ENCODE peak calls at places on chromosomes 7 and 10, in four cellular contexts. A is testis, Y is colonic mucosa, D is psoas muscle. J is an unnamed sample.

GRCh38 chr10:110413903-110414562 is 83.7 kb upstream of the DUSP5 start:
- DNase-seq in A (no peak), Y (no peak), D (no peak), J (no peak)

GRCh38 chr10:31004611-31005193 is 27.0 kb downstream of the ZNF438 start:
- DNase-seq in A (no peak), Y (no peak), D (no peak), J (no peak)

GRCh38 chr10:46232666-46233065 is 54.1 kb upstream of the ANTXRL start:
- DNase-seq in A (no peak), Y (peak), D (no peak), J (no peak)

GRCh38 chr10:104614245-104614831 is 26.8 kb upstream of the SORCS3 start:
- DNase-seq in A (peak), Y (peak), D (no peak), J (no peak)

GRCh38 chr10:114208351-114208750 is 29.2 kb downstream of the TDRD1 start:
- DNase-seq in A (no peak), Y (no peak), D (no peak), J (no peak)

GRCh38 chr10:70890917-70891431 is 2.6 kb upstream of the PCBD1 start:
- DNase-seq in A (peak), Y (peak), D (peak), J (no peak)

GRCh38 chr7:18577096-18577771 is 81.7 kb downstream of the HDAC9 start:
- DNase-seq in A (no peak), Y (no peak), D (no peak), J (no peak)

GRCh38 chr7:13987395-13987794 is 2.1 kb downstream of the ETV1 start:
- DNase-seq in A (no peak), Y (no peak), D (no peak), J (no peak)

GRCh38 chr10:126972622-126973414 is 67.6 kb downstream of the DOCK1 start:
- DNase-seq in A (no peak), Y (no peak), D (no peak), J (no peak)

GRCh38 chr10:86155034-86155656 is 211.4 kb downstream of the GRID1 start:
- DNase-seq in A (no peak), Y (no peak), D (no peak), J (no peak)

GRCh38 chr10:107013258-107014001 is 151.1 kb downstream of the SORCS1 start:
- DNase-seq in A (no peak), Y (no peak), D (no peak), J (no peak)
- H3K27ac ChIP-seq in A (no peak), Y (no peak), D (no peak), J (no peak)

GRCh38 chr7:727806-728460 is 852 bp upstream of the PRKAR1B start:
- DNase-seq in A (no peak), Y (peak), D (no peak), J (no peak)

GRCh38 chr7:729154-730000 is 2.3 kb upstream of the PRKAR1B start:
- DNase-seq in A (no peak), Y (no peak), D (no peak), J (no peak)

GRCh38 chr7:726854-727103 is 280 bp downstream of the DNAAF5 start:
- DNase-seq in A (peak), Y (no peak), D (no peak), J (no peak)

GRCh38 chr7:727104-727805 is at the start of gene PRKAR1B:
- DNase-seq in A (peak), Y (peak), D (no peak), J (peak)

GRCh38 chr7:728602-729001 is 1.5 kb upstream of the PRKAR1B start:
- DNase-seq in A (no peak), Y (peak), D (no peak), J (no peak)
- TF ChIP-seq CTCF in A (no peak), Y (no peak), D (no peak), J (no peak)

GRCh38 chr10:123608047-123608446 is 58.1 kb upstream of the GPR26 start:
- DNase-seq in A (no peak), Y (no peak), D (no peak), J (no peak)

GRCh38 chr10:123611243-123611642 is 54.9 kb upstream of the GPR26 start:
- DNase-seq in A (no peak), Y (no peak), D (no peak), J (no peak)

GRCh38 chr10:123606006-123606405 is 60.1 kb upstream of the GPR26 start:
- DNase-seq in A (no peak), Y (no peak), D (no peak), J (no peak)

GRCh38 chr10:123606955-123607354 is 59.2 kb upstream of the GPR26 start:
- DNase-seq in A (no peak), Y (no peak), D (no peak), J (no peak)

DNA sequence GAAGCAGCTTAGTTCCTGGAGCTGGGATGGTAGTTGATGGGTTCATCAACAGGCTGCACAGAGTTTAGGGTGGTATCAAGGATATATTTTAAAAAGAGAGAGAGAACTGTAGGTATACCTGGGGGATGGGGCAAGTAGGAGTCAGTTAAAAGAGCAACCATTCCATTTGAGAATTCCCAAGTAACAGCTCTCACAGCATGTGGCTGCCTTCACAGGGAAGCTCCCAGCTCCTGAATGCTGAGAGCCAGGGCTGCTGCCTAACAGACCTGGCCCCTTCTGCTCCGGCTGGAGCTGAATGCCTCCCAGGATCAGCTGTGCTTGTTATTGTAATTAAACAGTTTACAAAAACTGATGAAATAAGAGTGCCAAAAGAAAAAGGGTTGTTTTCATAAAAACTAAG is 58.8 kb upstream of the GPR26 start:
- DNase-seq in A (no peak), Y (no peak), D (no peak), J (no peak)
- H3K27ac ChIP-seq in A (no peak), Y (no peak), D (no peak), J (no peak)

GRCh38 chr7:40047661-40048060 is 86.8 kb downstream of the MPLKIP start:
- DNase-seq in A (no peak), Y (no peak), D (no peak), J (no peak)
- TF ChIP-seq CTCF in A (no peak), Y (no peak), D (no peak), J (no peak)

GRCh38 chr7:143948733-143949132 is 5.9 kb upstream of the OR2F1 start:
- DNase-seq in A (no peak), Y (no peak), D (no peak), J (no peak)

GRCh38 chr7:143958781-143959180 is 4.1 kb downstream of the OR2F1 start:
- DNase-seq in A (no peak), Y (no peak), D (no peak), J (no peak)

DNA sequence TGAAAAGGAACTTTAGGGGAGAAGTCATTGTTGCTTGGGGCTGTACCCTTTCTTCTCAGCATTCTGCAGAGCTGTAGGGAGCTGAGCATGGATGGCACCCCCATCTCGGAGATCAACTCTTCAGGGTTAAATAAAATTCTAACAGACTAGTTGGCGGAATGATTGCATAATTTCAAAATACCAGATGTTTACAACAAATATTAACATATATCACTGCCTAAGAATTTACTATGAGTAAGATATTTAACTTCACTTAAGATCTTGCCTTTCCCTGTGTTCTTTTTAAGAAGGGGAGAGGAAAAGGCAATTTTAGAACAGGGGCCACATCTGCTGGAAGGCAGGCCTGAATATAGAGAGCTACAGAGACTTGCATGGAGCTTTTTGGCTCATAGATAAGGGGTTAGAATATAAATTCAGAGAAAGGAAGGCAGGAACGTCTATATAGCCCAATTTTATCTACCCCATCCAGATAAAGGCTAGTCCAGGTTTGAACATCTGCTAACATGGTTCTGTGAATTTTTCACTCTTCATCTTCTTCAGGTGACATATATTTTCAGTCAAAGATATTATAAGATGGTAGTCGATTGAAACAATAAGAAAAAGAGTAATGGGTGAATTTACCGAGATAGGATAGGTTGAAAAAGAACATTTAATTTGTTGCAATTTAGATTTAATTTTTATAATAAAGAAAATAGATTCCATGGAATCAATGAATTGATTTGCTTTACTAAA is at the start of gene OR2F1:
- DNase-seq in A (no peak), Y (no peak), D (no peak), J (no peak)
- H3K27ac ChIP-seq in A (no peak), Y (no peak), D (no peak), J (no peak)

GRCh38 chr7:92448185-92448747 is 984 bp downstream of the GATAD1 start:
- DNase-seq in A (peak), Y (peak), D (peak), J (peak)
- TF ChIP-seq CTCF in A (peak), Y (peak), D (peak), J (peak)

GRCh38 chr7:90830302-90830701 is 234.2 kb downstream of the CDK14 start:
- DNase-seq in A (no peak), Y (no peak), D (no peak), J (no peak)

GRCh38 chr7:90835861-90836260 is 239.7 kb downstream of the CDK14 start:
- DNase-seq in A (no peak), Y (no peak), D (no peak), J (no peak)

GRCh38 chr7:90832726-90833125 is 236.6 kb downstream of the CDK14 start:
- DNase-seq in A (no peak), Y (no peak), D (no peak), J (no peak)

GRCh38 chr7:90834771-90835170 is 238.7 kb downstream of the CDK14 start:
- DNase-seq in A (no peak), Y (no peak), D (no peak), J (no peak)

GRCh38 chr7:90833443-90833842 is 237.3 kb downstream of the CDK14 start:
- DNase-seq in A (no peak), Y (no peak), D (no peak), J (no peak)
- H3K27ac ChIP-seq in A (no peak), Y (no peak), D (no peak), J (no peak)